ENCODE peak calls at places on chromosomes 12 and 14, in nine cellular contexts. M, Q, P, W, X, I, U, G and R are unnamed samples.

GRCh38 chr12:102480401-102480800 is at the start of gene IGF1:
- DNase-seq in U (no peak), P (no peak), X (no peak), I (no peak), Q (peak), M (no peak), G (no peak), W (no peak), R (no peak)

GRCh38 chr12:91870872-91871707 is 274.6 kb downstream of the BTG1 start:
- DNase-seq in I (no peak), W (no peak), Q (no peak), G (no peak), M (no peak), P (no peak), U (no peak), X (peak), R (no peak)

GRCh38 chr12:116773276-116773731 is 35.2 kb downstream of the RNFT2 start:
- DNase-seq in M (no peak), G (no peak), Q (peak), P (no peak), W (no peak), U (no peak), X (no peak), I (no peak), R (no peak)

GRCh38 chr12:3332190-3332589 is 158.8 kb upstream of the PRMT8 start:
- DNase-seq in W (no peak), X (no peak), M (no peak), U (no peak), P (peak), G (no peak), I (no peak), Q (no peak), R (no peak)

GRCh38 chr12:66446276-66446675 is 144.0 kb downstream of the HELB start:
- DNase-seq in W (no peak), P (no peak), Q (no peak), U (no peak), X (no peak), M (no peak), G (no peak), I (no peak), R (no peak)

GRCh38 chr12:131608740-131609665 is 101.9 kb upstream of the SFSWAP start:
- DNase-seq in Q (peak), X (no peak), U (peak), G (peak), W (peak), I (peak), P (peak), M (peak), R (peak)

GRCh38 chr12:130425698-130426245 is 88.1 kb downstream of the PIWIL1 start:
- DNase-seq in I (no peak), W (no peak), Q (no peak), U (no peak), M (no peak), G (no peak), P (no peak), X (no peak), R (no peak)

GRCh38 chr12:109599087-109599486 is 25.5 kb downstream of the MVK start:
- DNase-seq in U (no peak), W (no peak), P (no peak), G (no peak), X (no peak), Q (no peak), I (no peak), M (no peak), R (no peak)

GRCh38 chr12:113747048-113747447 is 219.1 kb downstream of the RBM19 start:
- DNase-seq in X (no peak), Q (no peak), I (no peak), P (no peak), U (peak), M (no peak), W (no peak), G (no peak), R (peak)

GRCh38 chr12:104825408-104825807 is 132.7 kb downstream of the SLC41A2 start:
- DNase-seq in X (no peak), P (no peak), Q (no peak), U (no peak), M (no peak), I (no peak), G (no peak), W (no peak), R (peak)

GRCh38 chr12:108691995-108692808 is 39.1 kb downstream of the CORO1C start:
- DNase-seq in M (peak), Q (no peak), P (peak), X (no peak), U (peak), I (no peak), W (no peak), G (peak), R (peak)

GRCh38 chr14:100015251-100015655 is 50.0 kb upstream of the EVL start:
- DNase-seq in P (no peak), X (no peak), W (no peak), M (no peak), G (no peak), Q (no peak), I (no peak), U (no peak), R (no peak)

GRCh38 chr12:10737249-10737648 is 14.1 kb upstream of the YBX3 start:
- DNase-seq in M (no peak), I (no peak), X (no peak), Q (no peak), U (no peak), G (no peak), P (no peak), W (no peak), R (no peak)

GRCh38 chr12:120980800-120981368 is 2.5 kb downstream of the HNF1A start:
- DNase-seq in P (no peak), Q (no peak), U (no peak), G (no peak), X (no peak), I (no peak), M (no peak), W (no peak), R (no peak)

GRCh38 chr14:96245710-96246534 is 10.1 kb upstream of the BDKRB1 start:
- DNase-seq in M (no peak), G (no peak), I (no peak), P (no peak), U (peak), X (no peak), W (no peak), Q (no peak), R (no peak)

GRCh38 chr12:75660107-75660530 is 148.7 kb upstream of the KRR1 start:
- DNase-seq in Q (no peak), W (no peak), U (peak), G (no peak), X (no peak), M (no peak), I (no peak), P (no peak), R (no peak)

GRCh38 chr12:32072102-32072501 is 34.5 kb upstream of the BICD1 start:
- DNase-seq in M (no peak), I (no peak), X (no peak), P (no peak), G (no peak), U (no peak), Q (no peak), W (no peak), R (no peak)

GRCh38 chr14:94320243-94320642 is 2.9 kb downstream of the SERPINA6 start:
- DNase-seq in X (no peak), G (no peak), Q (no peak), W (no peak), I (no peak), P (no peak), M (no peak), U (no peak), R (no peak)

GRCh38 chr14:103142031-103142430 is 18.8 kb downstream of the TNFAIP2 start:
- DNase-seq in G (no peak), I (no peak), P (no peak), M (no peak), X (no peak), U (no peak), Q (no peak), W (no peak), R (no peak)

GRCh38 chr12:91890742-91891141 is 254.9 kb downstream of the BTG1 start:
- DNase-seq in U (no peak), Q (no peak), W (no peak), M (no peak), G (no peak), X (no peak), I (no peak), P (no peak), R (no peak)

GRCh38 chr14:102362084-102362483 is 606 bp downstream of the CINP start:
- DNase-seq in P (no peak), U (peak), M (no peak), Q (no peak), W (no peak), I (no peak), X (no peak), G (no peak), R (no peak)

GRCh38 chr14:67395086-67395875 is 16.7 kb downstream of the PLEK2 start:
- DNase-seq in Q (no peak), I (no peak), U (no peak), X (no peak), M (no peak), G (no peak), W (no peak), P (no peak), R (no peak)

GRCh38 chr14:78088941-78089340 is 81.2 kb upstream of the NRXN3 start:
- DNase-seq in G (no peak), P (peak), W (no peak), Q (no peak), M (no peak), X (no peak), I (no peak), U (no peak), R (peak)